ENCODE peak calls at places on chromosomes 12 and 14, in five cellular contexts. L is NT2/D1, U is mesendoderm, M is PC-3, E is left ventricle myocardium inferior. V is an unnamed sample. For H3K4me1, the result is how much of the 10 kb centered on the place peaks cover.

GRCh38 chr14:72723741-72724530 is 170.0 kb downstream of the DPF3 start:
- DNase-seq in L (no peak), U (no peak), M (no peak), E (no peak), V (no peak)

GRCh38 chr12:124437121-124437520 is 130.3 kb downstream of the NCOR2 start:
- DNase-seq in L (no peak), U (no peak), M (no peak), E (no peak), V (no peak)

GRCh38 chr12:26062566-26062965 is 62.3 kb downstream of the BHLHE41 start:
- DNase-seq in L (no peak), U (peak), M (peak), E (no peak), V (peak)

GRCh38 chr14:106069786-106070185 is 543.4 kb downstream of the TMEM121 start:
- DNase-seq in L (no peak), U (no peak), M (no peak), E (no peak), V (no peak)

GRCh38 chr12:83077037-83077436 is 390.3 kb downstream of the TMTC2 start:
- DNase-seq in L (no peak), U (no peak), M (no peak), E (no peak), V (no peak)

GRCh38 chr14:73753043-73753886 is 39.1 kb upstream of the PNMA1 start:
- DNase-seq in L (no peak), U (peak), M (no peak), E (peak), V (peak)

GRCh38 chr12:111757361-111758119 is 9.2 kb upstream of the ALDH2 start:
- DNase-seq in L (no peak), U (no peak), M (no peak), E (peak), V (no peak)

GRCh38 chr14:104968541-104969401 is 9.4 kb downstream of the AHNAK2 start:
- DNase-seq in L (no peak), U (peak), M (peak), E (no peak), V (peak)

GRCh38 chr14:91511014-91511466 is 930 bp upstream of the PPP4R3A start:
- DNase-seq in L (no peak), U (peak), M (peak), E (no peak), V (no peak)

GRCh38 chr12:28383368-28383767 is 193.1 kb downstream of the CCDC91 start:
- DNase-seq in L (no peak), U (no peak), M (no peak), E (no peak), V (no peak)

GRCh38 chr14:52325126-52325525 is 11.0 kb downstream of the PTGER2 start:
- DNase-seq in L (no peak), U (no peak), M (peak), E (no peak), V (no peak)

GRCh38 chr12:129257526-129257925 is 404.2 kb downstream of the GLT1D1 start:
- DNase-seq in L (no peak), U (peak), M (no peak), E (no peak), V (no peak)

GRCh38 chr12:62731378-62731710 is 203.6 kb downstream of the PPM1H start:
- DNase-seq in L (no peak), U (no peak), M (no peak), E (no peak), V (no peak)

GRCh38 chr14:97802430-97802829 is 1005.2 kb downstream of the VRK1 start:
- DNase-seq in L (no peak), U (no peak), M (peak), E (no peak), V (no peak)

GRCh38 chr12:130579231-130579630 is 136.9 kb downstream of the RIMBP2 start:
- DNase-seq in L (no peak), U (peak), M (no peak), E (no peak), V (no peak)

GRCh38 chr12:72296389-72296788 is 24.2 kb downstream of the TRHDE start:
- DNase-seq in L (no peak), U (no peak), M (peak), E (no peak), V (peak)

GRCh38 chr12:72297666-72298065 is 25.5 kb downstream of the TRHDE start:
- DNase-seq in L (no peak), U (no peak), M (no peak), E (no peak), V (no peak)

GRCh38 chr12:72295744-72296143 is 23.6 kb downstream of the TRHDE start:
- DNase-seq in L (no peak), U (no peak), M (peak), E (no peak), V (peak)

GRCh38 chr12:72295101-72295500 is 22.9 kb downstream of the TRHDE start:
- DNase-seq in L (no peak), U (no peak), M (no peak), E (no peak), V (no peak)

DNA sequence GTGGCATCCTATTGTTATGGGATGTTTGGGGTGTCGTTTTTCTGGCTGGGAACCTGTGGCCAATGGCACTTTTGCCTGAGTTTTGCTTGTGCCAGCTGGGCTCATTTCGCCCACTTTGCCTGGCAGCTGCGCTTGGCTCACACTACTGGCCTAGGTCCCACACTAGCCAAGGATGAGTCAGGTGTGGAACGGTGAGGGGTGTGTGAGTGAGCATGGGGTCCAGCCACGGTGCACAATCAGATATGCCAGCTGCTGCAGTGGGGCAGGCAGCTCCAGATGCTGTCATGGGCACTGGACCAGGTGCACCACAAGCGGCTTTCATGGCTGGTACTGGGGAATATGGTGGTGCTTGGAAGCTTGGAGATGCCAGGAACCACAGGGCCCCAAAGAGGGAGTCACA is 21.5 kb downstream of the TRHDE start:
- DNase-seq in L (no peak), U (no peak), M (peak), E (no peak), V (no peak)
- H3K4me1 ChIP-seq in L (under half), U (under half), M (under half), E (under half), V (under half)

DNA sequence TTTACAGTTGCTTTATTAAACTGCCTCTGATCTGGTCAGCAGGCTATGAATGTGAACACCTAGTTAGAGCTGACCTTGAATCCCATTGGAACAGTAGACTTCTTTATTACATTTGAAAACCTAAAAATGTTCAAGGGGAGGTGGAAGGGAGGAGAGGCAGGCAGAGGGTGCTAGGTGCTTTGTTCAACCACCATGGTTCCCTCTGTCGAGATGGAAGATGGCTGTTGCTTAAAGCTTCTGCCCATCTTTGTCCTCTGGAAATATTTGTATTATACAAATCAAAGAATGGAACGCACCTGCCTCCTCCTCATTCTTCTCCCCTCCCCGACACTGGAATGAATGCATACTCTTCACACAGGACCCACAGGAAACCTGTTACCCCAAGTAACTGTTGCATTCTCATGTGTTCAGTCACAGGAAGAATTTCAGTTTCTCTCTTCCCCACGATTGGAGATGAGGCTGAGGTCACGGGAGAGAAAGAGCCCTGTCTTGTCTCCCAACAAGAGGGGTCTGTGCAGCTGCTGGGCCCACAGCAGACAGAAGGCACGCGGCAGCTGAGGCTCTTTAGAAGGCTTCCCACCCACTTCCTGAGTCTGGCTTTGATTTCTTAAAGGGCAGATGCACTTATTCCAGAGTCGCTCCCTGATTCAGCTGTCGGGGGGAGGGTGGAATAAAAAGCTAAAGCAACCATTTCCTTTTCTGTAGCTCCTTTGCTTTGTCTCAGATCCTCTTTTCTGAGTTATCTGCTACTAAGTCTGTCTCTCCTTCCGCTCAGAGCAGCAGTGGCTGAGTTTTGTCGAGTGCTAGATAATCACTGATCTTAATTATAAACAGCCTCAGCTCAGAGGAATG is 217.9 kb upstream of the BTG1 start:
- DNase-seq in L (no peak), U (peak), M (no peak), E (peak), V (no peak)
- H3K4me1 ChIP-seq in L (under half), U (under half), M (under half), E (under half), V (under half)

GRCh38 chr12:93106910-93107309 is 177.8 kb upstream of the EEA1 start:
- DNase-seq in L (no peak), U (no peak), M (no peak), E (no peak), V (no peak)

GRCh38 chr12:93107514-93107942 is 178.4 kb upstream of the EEA1 start:
- DNase-seq in L (no peak), U (no peak), M (no peak), E (no peak), V (no peak)

GRCh38 chr12:93109794-93110203 is 180.7 kb upstream of the EEA1 start:
- DNase-seq in L (no peak), U (no peak), M (no peak), E (no peak), V (no peak)

GRCh38 chr12:93108958-93109357 is 179.9 kb upstream of the EEA1 start:
- DNase-seq in L (no peak), U (no peak), M (no peak), E (no peak), V (no peak)

DNA sequence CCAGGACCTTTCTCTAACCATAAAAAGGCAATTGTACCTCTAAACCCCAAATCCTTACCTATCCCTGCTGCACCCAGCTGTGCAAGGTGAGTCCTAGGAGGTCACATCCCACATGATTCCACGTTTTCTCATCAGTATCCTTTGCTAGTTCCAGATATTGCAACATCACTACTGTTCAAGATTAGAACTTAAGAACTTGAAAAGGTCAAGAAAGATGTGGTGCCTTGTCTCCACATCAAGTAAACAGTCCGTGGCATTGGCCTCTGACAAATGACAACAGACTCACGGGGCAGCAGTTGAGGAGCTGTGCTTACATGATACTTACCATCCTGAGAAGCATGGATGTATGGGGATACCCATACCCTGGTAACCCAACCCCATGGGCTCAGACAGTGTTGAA is 178.8 kb upstream of the EEA1 start:
- DNase-seq in L (no peak), U (no peak), M (no peak), E (no peak), V (no peak)
- H3K4me1 ChIP-seq in L (under half), U (under half), M (under half), E (under half), V (under half)

GRCh38 chr12:108854055-108854452 is 3.3 kb downstream of the SSH1 start:
- DNase-seq in L (no peak), U (peak), M (peak), E (no peak), V (no peak)
- H3K4me1 ChIP-seq in L (under half), U (under half), M (under half), E (half or more), V (under half)

GRCh38 chr12:6772729-6773661 is 675 bp downstream of the LAG3 start:
- DNase-seq in L (no peak), U (no peak), M (no peak), E (no peak), V (no peak)

GRCh38 chr12:6771091-6771495 is 1.2 kb upstream of the LAG3 start:
- DNase-seq in L (no peak), U (no peak), M (no peak), E (no peak), V (no peak)

GRCh38 chr12:6772331-6772695 is at the start of gene LAG3:
- DNase-seq in L (no peak), U (no peak), M (no peak), E (no peak), V (no peak)

GRCh38 chr12:6770600-6770999 is 1.7 kb upstream of the LAG3 start:
- DNase-seq in L (no peak), U (no peak), M (no peak), E (no peak), V (no peak)

DNA sequence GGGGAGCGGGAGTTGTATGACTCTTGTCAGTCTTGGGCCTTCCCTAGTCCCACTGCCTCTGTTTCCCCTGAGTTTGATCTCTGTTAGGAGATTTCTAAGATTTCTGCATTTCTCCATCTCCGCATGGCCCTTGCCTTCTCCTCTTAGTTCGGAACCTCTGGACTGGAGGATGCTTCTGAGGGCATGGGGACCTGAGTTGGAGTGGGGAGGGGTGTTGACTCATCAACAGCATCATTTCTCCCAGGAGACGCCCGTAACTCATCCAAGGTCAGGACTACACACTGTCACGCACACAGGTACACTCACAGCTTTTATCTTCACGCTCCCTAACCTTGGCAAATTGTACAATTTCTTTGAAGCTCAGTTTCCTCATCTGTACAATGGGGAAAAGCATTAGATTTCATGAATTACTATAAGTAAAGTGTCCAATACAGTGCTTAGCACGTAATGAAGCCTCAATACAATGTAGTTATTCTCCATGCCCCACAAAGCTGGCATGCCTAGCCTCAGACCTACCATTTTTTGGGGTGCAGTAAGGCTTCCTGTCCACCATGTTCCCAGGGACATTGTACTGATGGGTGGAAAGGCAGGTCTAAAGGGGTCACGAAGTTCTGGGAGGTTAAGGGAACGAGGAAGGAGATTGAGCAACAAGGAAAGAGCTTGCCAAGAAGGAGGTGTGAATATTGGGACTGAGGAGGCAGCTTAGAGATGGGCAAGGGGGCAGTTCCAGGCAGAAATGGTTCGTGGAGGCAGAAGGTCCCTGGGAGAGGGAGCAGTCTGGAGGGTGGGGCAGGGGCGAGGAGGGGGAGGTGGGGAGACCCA is 600 bp upstream of the LAG3 start:
- DNase-seq in L (no peak), U (no peak), M (no peak), E (no peak), V (no peak)
- H3K4me1 ChIP-seq in L (under half), U (under half), M (under half), E (under half), V (under half)

GRCh38 chr14:24817638-24818053 is 183.7 kb upstream of the GZMB start:
- DNase-seq in L (no peak), U (peak), M (no peak), E (no peak), V (no peak)

GRCh38 chr14:24815543-24815942 is 181.6 kb upstream of the GZMB start:
- DNase-seq in L (no peak), U (no peak), M (no peak), E (no peak), V (no peak)

GRCh38 chr14:24818054-24818822 is 184.2 kb upstream of the GZMB start:
- DNase-seq in L (no peak), U (no peak), M (no peak), E (no peak), V (no peak)

GRCh38 chr14:24816011-24816928 is 182.3 kb upstream of the GZMB start:
- DNase-seq in L (no peak), U (no peak), M (no peak), E (no peak), V (peak)

DNA sequence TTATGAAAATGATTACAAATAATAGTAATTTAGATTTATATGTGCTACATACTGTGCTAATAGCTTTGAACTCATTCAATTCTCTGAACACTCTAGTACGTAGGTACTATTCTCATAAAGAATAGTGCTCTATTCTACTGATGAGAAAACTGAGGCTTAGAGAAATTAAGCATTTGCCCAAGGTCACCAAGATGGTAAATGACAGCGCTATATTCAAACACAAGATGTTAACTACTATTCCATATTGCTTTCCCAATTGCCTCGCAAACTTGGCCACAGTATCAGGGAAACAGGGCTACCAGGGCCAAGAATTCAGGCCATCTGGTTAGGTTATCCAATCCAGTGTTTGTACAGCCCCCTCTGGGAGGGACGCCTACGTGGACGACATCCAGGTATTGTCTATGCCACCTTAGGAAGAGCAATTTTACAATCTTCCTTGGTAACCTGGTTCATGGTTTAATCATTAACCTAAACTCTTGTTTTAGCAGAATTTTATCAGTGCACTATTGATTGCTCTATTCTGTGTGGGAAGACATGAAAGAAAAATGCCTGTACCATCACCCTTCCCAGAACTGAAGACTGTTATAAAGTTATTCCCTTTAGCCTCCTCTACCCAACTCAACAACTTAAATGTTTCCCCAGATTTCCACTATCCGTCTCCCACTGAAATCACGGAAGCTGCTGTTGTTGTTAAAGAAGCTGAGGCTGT is 183.1 kb upstream of the GZMB start:
- DNase-seq in L (no peak), U (no peak), M (no peak), E (peak), V (no peak)
- H3K4me1 ChIP-seq in L (under half), U (under half), M (under half), E (half or more), V (under half)

GRCh38 chr14:76954371-76954770 is 74.1 kb downstream of the IRF2BPL start:
- DNase-seq in L (no peak), U (no peak), M (peak), E (no peak), V (no peak)
- H3K4me1 ChIP-seq in L (under half), U (under half), M (half or more), E (half or more), V (under half)

GRCh38 chr14:100107236-100107635 is 42.0 kb downstream of the EVL start:
- DNase-seq in L (no peak), U (no peak), M (no peak), E (no peak), V (peak)
- H3K4me1 ChIP-seq in L (under half), U (under half), M (under half), E (half or more), V (under half)